ENCODE peak calls at places on chromosomes 3 and 15, in nine cellular contexts. One of them, this sample, is unnamed. For H3K9me3, the result is how much of the 10 kb centered on the place peaks cover.

GRCh38 chr3:39407773-39408492 is 1.4 kb downstream of the RPSA start:
- DNase-seq in PC-9: no peak
- DNase-seq in HCT116: no peak
- DNase-seq in K562: no peak
- DNase-seq in GM12878: no peak
- DNase-seq in neural progenitor cell: no peak
- DNase-seq in PC-3: no peak
- DNase-seq in SK-N-MC: no peak
- DNase-seq in keratinocyte: no peak
- DNase-seq in this sample: no peak

GRCh38 chr3:98070840-98071239 is 16.1 kb upstream of the OR5AC2 start:
- DNase-seq in PC-9: no peak
- DNase-seq in K562: no peak
- DNase-seq in HCT116: no peak
- DNase-seq in neural progenitor cell: peak
- DNase-seq in GM12878: no peak
- DNase-seq in SK-N-MC: no peak
- DNase-seq in keratinocyte: no peak
- DNase-seq in PC-3: no peak
- DNase-seq in this sample: no peak

GRCh38 chr3:64740232-64740631 is 52.4 kb upstream of the ADAMTS9 start:
- DNase-seq in HCT116: no peak
- DNase-seq in SK-N-MC: no peak
- DNase-seq in K562: no peak
- DNase-seq in neural progenitor cell: no peak
- DNase-seq in PC-3: no peak
- DNase-seq in GM12878: no peak
- DNase-seq in keratinocyte: no peak
- DNase-seq in PC-9: no peak
- DNase-seq in this sample: peak

GRCh38 chr15:80693682-80694623 is 1.2 kb upstream of the ABHD17C start:
- DNase-seq in SK-N-MC: no peak
- DNase-seq in GM12878: no peak
- DNase-seq in neural progenitor cell: no peak
- DNase-seq in keratinocyte: no peak
- DNase-seq in HCT116: no peak
- DNase-seq in PC-9: no peak
- DNase-seq in PC-3: peak
- DNase-seq in K562: no peak
- DNase-seq in this sample: no peak

GRCh38 chr3:138867996-138868395 is 33.3 kb upstream of the PIK3CB start:
- DNase-seq in GM12878: no peak
- DNase-seq in HCT116: no peak
- DNase-seq in PC-3: no peak
- DNase-seq in K562: no peak
- DNase-seq in neural progenitor cell: no peak
- DNase-seq in keratinocyte: no peak
- DNase-seq in SK-N-MC: no peak
- DNase-seq in PC-9: no peak
- DNase-seq in this sample: no peak

GRCh38 chr3:65597225-65597951 is 441.3 kb downstream of the MAGI1 start:
- DNase-seq in neural progenitor cell: peak
- DNase-seq in K562: no peak
- DNase-seq in HCT116: no peak
- DNase-seq in PC-9: no peak
- DNase-seq in SK-N-MC: no peak
- DNase-seq in keratinocyte: no peak
- DNase-seq in GM12878: no peak
- DNase-seq in PC-3: no peak
- DNase-seq in this sample: peak

GRCh38 chr15:97909291-97909891 is 51.1 kb upstream of the ARRDC4 start:
- DNase-seq in PC-9: peak
- DNase-seq in neural progenitor cell: peak
- DNase-seq in SK-N-MC: no peak
- DNase-seq in HCT116: peak
- DNase-seq in PC-3: peak
- DNase-seq in GM12878: no peak
- DNase-seq in K562: peak
- DNase-seq in keratinocyte: no peak
- DNase-seq in this sample: peak

GRCh38 chr15:41905360-41905793 is 11.5 kb upstream of the SPTBN5 start:
- DNase-seq in PC-3: no peak
- DNase-seq in PC-9: no peak
- DNase-seq in K562: no peak
- DNase-seq in GM12878: no peak
- DNase-seq in keratinocyte: no peak
- DNase-seq in HCT116: no peak
- DNase-seq in neural progenitor cell: no peak
- DNase-seq in SK-N-MC: no peak
- DNase-seq in this sample: no peak

GRCh38 chr3:18016366-18016765 is 273.9 kb upstream of the TBC1D5 start:
- DNase-seq in HCT116: no peak
- DNase-seq in PC-9: no peak
- DNase-seq in K562: no peak
- DNase-seq in GM12878: no peak
- DNase-seq in SK-N-MC: no peak
- DNase-seq in keratinocyte: no peak
- DNase-seq in PC-3: no peak
- DNase-seq in neural progenitor cell: no peak
- DNase-seq in this sample: no peak

GRCh38 chr3:18024715-18025114 is 282.3 kb upstream of the TBC1D5 start:
- DNase-seq in GM12878: no peak
- DNase-seq in PC-3: no peak
- DNase-seq in PC-9: no peak
- DNase-seq in SK-N-MC: no peak
- DNase-seq in HCT116: no peak
- DNase-seq in keratinocyte: no peak
- DNase-seq in neural progenitor cell: no peak
- DNase-seq in K562: no peak
- DNase-seq in this sample: no peak

GRCh38 chr3:18018491-18019177 is 276.2 kb upstream of the TBC1D5 start:
- DNase-seq in neural progenitor cell: no peak
- DNase-seq in keratinocyte: no peak
- DNase-seq in PC-3: no peak
- DNase-seq in K562: no peak
- DNase-seq in SK-N-MC: no peak
- DNase-seq in PC-9: no peak
- DNase-seq in HCT116: no peak
- DNase-seq in GM12878: no peak
- DNase-seq in this sample: no peak

DNA sequence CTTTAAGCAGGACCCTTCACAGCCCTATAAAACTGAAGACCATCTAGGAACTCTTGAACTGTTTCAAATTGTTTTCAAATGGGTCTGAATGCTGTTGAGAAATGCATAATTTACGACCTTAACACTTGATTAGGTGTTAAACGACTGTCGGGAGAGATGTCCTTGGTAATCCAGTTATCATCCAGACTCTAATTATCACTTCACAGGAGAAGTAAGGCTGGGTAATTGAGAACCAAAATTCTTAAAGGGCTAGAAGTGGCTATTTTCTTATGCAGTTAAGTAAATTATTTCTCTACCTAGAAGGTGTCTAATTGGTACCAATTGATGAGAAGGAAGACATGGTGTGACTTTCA is 276.7 kb upstream of the TBC1D5 start:
- DNase-seq in neural progenitor cell: no peak
- DNase-seq in GM12878: no peak
- DNase-seq in HCT116: no peak
- DNase-seq in PC-3: no peak
- DNase-seq in SK-N-MC: no peak
- DNase-seq in keratinocyte: no peak
- DNase-seq in PC-9: no peak
- DNase-seq in K562: no peak
- DNase-seq in this sample: no peak
- TF ChIP-seq EZH2 in neural progenitor cell: no peak
- TF ChIP-seq EZH2 in GM12878: no peak
- TF ChIP-seq EZH2 in HCT116: no peak
- TF ChIP-seq EZH2 in PC-3: no peak
- TF ChIP-seq EZH2 in SK-N-MC: no peak
- TF ChIP-seq EZH2 in keratinocyte: no peak
- TF ChIP-seq EZH2 in PC-9: no peak
- TF ChIP-seq EZH2 in K562: no peak
- TF ChIP-seq EZH2 in this sample: no peak

DNA sequence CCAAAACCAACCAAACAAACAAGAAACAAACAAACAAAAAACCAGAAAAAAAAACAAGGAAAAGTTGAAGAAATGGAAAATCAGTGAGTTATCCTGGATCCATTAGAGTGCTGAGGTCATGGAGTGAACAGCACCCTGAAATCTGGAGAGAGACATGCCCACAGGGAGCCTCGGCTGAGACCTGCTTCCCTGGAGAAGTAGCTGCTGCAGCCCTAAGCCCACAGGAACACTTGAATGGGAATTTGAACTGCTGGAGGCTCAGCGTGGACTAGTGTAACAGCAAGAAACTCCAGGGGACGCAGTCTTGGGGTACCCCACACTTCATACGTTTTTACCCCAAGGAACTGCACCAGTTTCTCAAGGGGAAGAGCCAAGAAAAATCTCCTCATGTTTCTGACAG is 144.1 kb upstream of the UBE3A start:
- DNase-seq in SK-N-MC: no peak
- DNase-seq in K562: no peak
- DNase-seq in keratinocyte: no peak
- DNase-seq in GM12878: no peak
- DNase-seq in PC-3: no peak
- DNase-seq in HCT116: no peak
- DNase-seq in PC-9: no peak
- DNase-seq in neural progenitor cell: no peak
- DNase-seq in this sample: no peak
- H3K9me3 ChIP-seq in SK-N-MC: under half
- H3K9me3 ChIP-seq in K562: under half
- H3K9me3 ChIP-seq in keratinocyte: under half
- H3K9me3 ChIP-seq in GM12878: under half
- H3K9me3 ChIP-seq in PC-3: under half
- H3K9me3 ChIP-seq in HCT116: under half
- H3K9me3 ChIP-seq in PC-9: under half
- H3K9me3 ChIP-seq in neural progenitor cell: under half
- H3K9me3 ChIP-seq in this sample: under half

DNA sequence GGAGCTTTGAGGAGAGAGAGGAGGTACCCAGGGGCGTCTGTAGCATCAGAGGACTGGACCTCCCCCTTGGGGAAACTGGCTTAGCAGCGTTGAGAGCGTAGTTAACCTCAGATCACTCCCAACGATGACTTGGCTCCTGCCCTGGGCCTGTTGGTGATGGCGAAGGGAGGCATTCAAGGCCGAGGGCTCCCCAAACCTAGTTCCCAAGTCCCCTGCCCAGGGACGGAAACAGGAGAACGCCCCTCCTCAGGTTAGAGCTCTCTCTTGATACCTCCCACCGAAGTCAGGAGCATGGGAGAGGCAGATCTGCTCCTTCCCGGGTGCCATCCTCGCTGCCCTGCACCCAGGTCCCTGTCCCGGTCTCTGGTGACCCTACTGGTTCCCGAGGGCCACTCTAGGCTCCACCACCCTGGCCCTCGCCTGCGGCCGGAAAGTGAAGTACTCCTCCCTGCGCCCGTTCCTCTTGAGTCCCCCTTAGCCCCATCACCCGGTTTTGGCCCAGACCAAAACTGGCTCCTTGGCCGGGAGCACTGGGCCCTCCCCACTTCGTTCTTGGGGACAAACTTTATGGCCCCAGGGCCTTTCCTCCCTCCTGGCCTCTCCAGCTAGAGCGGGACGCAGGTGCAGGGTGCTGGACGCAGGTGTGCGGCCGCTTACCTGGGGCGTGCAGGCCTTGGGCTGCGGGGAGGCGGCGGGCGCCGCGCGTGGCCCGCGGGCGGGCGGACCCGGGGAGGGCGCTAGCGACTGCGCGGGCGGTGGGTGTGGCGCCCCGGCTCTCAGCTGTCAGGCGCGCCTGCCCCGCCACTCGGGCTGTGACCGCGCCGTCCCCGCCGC is 2.6 kb upstream of the SKOR1 start:
- DNase-seq in PC-9: no peak
- DNase-seq in SK-N-MC: no peak
- DNase-seq in neural progenitor cell: no peak
- DNase-seq in K562: peak
- DNase-seq in HCT116: no peak
- DNase-seq in GM12878: no peak
- DNase-seq in keratinocyte: no peak
- DNase-seq in PC-3: no peak
- DNase-seq in this sample: no peak
- TF ChIP-seq EZH2 in PC-9: no peak
- TF ChIP-seq EZH2 in SK-N-MC: no peak
- TF ChIP-seq EZH2 in neural progenitor cell: no peak
- TF ChIP-seq EZH2 in K562: no peak
- TF ChIP-seq EZH2 in HCT116: no peak
- TF ChIP-seq EZH2 in GM12878: no peak
- TF ChIP-seq EZH2 in keratinocyte: peak
- TF ChIP-seq EZH2 in PC-3: no peak
- TF ChIP-seq EZH2 in this sample: no peak

DNA sequence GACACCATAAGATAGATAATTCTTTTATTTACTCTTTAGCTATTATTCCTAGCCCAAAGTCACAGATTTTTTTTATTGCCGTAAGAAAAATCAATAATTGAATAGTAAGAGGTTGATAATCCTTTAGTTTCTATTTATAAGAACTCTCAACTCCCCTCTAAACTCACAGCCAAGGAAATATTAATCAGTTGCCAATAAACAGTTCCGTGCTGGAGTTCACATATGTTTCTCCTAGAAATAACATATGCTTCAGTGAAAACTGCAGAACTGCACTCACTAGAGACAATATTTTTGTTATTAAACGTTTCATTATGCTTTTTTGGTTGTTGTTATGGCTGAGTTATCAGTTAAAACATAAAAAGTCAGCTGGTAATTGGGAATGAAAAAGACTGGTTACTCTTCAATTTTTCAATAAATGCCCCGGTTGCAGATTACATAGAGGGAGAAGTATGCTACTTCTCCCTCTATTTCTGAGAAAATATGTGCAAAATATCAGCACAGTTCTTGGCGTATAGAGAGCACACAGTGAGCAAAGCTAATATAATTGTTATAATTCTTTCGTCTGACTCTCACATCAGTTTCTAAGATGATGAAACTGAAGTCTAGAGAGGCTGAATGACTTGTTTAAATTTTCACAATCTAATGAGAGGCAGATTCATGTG is 781.3 kb upstream of the GRM7 start:
- DNase-seq in PC-9: no peak
- DNase-seq in K562: no peak
- DNase-seq in SK-N-MC: no peak
- DNase-seq in GM12878: no peak
- DNase-seq in keratinocyte: no peak
- DNase-seq in neural progenitor cell: no peak
- DNase-seq in HCT116: no peak
- DNase-seq in PC-3: no peak
- DNase-seq in this sample: no peak
- H3K9me3 ChIP-seq in PC-9: under half
- H3K9me3 ChIP-seq in K562: under half
- H3K9me3 ChIP-seq in SK-N-MC: under half
- H3K9me3 ChIP-seq in GM12878: under half
- H3K9me3 ChIP-seq in keratinocyte: under half
- H3K9me3 ChIP-seq in neural progenitor cell: under half
- H3K9me3 ChIP-seq in HCT116: under half
- H3K9me3 ChIP-seq in PC-3: under half
- H3K9me3 ChIP-seq in this sample: under half

GRCh38 chr15:82680200-82681102 is 29.2 kb downstream of the AP3B2 start:
- DNase-seq in PC-9: no peak
- DNase-seq in neural progenitor cell: peak
- DNase-seq in SK-N-MC: no peak
- DNase-seq in GM12878: no peak
- DNase-seq in PC-3: peak
- DNase-seq in HCT116: no peak
- DNase-seq in K562: peak
- DNase-seq in keratinocyte: peak
- DNase-seq in this sample: peak
- TF ChIP-seq EZH2 in PC-9: no peak
- TF ChIP-seq EZH2 in neural progenitor cell: peak
- TF ChIP-seq EZH2 in SK-N-MC: no peak
- TF ChIP-seq EZH2 in GM12878: no peak
- TF ChIP-seq EZH2 in PC-3: no peak
- TF ChIP-seq EZH2 in HCT116: no peak
- TF ChIP-seq EZH2 in K562: no peak
- TF ChIP-seq EZH2 in keratinocyte: peak
- TF ChIP-seq EZH2 in this sample: no peak